ENCODE peak calls at places on chromosomes 13 and 19, in four cellular contexts. G, S, R and M are unnamed samples.

GRCh38 chr19:5949792-5950305 is 28.1 kb downstream of the RANBP3 start:
- DNase-seq in G (no peak), S (no peak), R (no peak), M (no peak)

GRCh38 chr13:30151398-30151797 is 156.0 kb downstream of the KATNAL1 start:
- DNase-seq in G (no peak), S (no peak), R (no peak), M (no peak)

GRCh38 chr19:18122860-18123795 is 25.6 kb downstream of the MAST3 start:
- DNase-seq in G (no peak), S (no peak), R (no peak), M (no peak)

GRCh38 chr19:46903458-46903857 is 42.7 kb downstream of the ARHGAP35 start:
- DNase-seq in G (no peak), S (no peak), R (no peak), M (no peak)

GRCh38 chr19:43651758-43652545 is 12.3 kb upstream of the CADM4 start:
- DNase-seq in G (peak), S (peak), R (peak), M (no peak)

GRCh38 chr13:76516013-76516412 is 370.2 kb downstream of the KCTD12 start:
- DNase-seq in G (no peak), S (no peak), R (no peak), M (no peak)

GRCh38 chr19:13160557-13160956 is 10.3 kb downstream of the IER2 start:
- DNase-seq in G (no peak), S (no peak), R (no peak), M (no peak)

GRCh38 chr13:73065665-73066350 is 7.0 kb downstream of the KLF5 start:
- DNase-seq in G (no peak), S (no peak), R (no peak), M (no peak)

GRCh38 chr19:43699506-43700367 is 16.1 kb upstream of the IRGC start:
- DNase-seq in G (no peak), S (no peak), R (no peak), M (no peak)

GRCh38 chr19:44662686-44663085 is 8.6 kb upstream of the CEACAM19 start:
- DNase-seq in G (no peak), S (no peak), R (no peak), M (no peak)

GRCh38 chr19:42411581-42412178 is 15.5 kb downstream of the LIPE start:
- DNase-seq in G (no peak), S (no peak), R (no peak), M (no peak)

GRCh38 chr19:1240925-1241324 is 626 bp upstream of the ATP5F1D start:
- DNase-seq in G (no peak), S (no peak), R (no peak), M (no peak)

GRCh38 chr19:6464070-6464873 is at the start of gene CRB3:
- DNase-seq in G (no peak), S (peak), R (no peak), M (no peak)

GRCh38 chr13:109784590-109785140 is 1.7 kb downstream of the IRS2 start:
- DNase-seq in G (no peak), S (no peak), R (no peak), M (no peak)

GRCh38 chr13:33671560-33671959 is 146.4 kb upstream of the RFC3 start:
- DNase-seq in G (no peak), S (no peak), R (no peak), M (no peak)

GRCh38 chr13:75319244-75319643 is 162.7 kb downstream of the TBC1D4 start:
- DNase-seq in G (no peak), S (no peak), R (no peak), M (no peak)

GRCh38 chr19:49889687-49890348 is 6.9 kb downstream of the IL4I1 start:
- DNase-seq in G (peak), S (peak), R (no peak), M (no peak)

GRCh38 chr19:46731007-46731501 is 14.1 kb upstream of the PRKD2 start:
- DNase-seq in G (peak), S (peak), R (no peak), M (no peak)

GRCh38 chr13:73325351-73326214 is 266.8 kb downstream of the KLF5 start:
- DNase-seq in G (no peak), S (no peak), R (no peak), M (no peak)

GRCh38 chr19:45746866-45747265 is 13.6 kb downstream of the MEIOSIN start:
- DNase-seq in G (no peak), S (no peak), R (no peak), M (no peak)

GRCh38 chr19:33797821-33798633 is 1.4 kb downstream of the KCTD15 start:
- DNase-seq in G (no peak), S (peak), R (no peak), M (no peak)

GRCh38 chr13:27264181-27264580 is 6.4 kb upstream of the RASL11A start:
- DNase-seq in G (no peak), S (no peak), R (no peak), M (no peak)

GRCh38 chr13:67299072-67299635 is 69.0 kb upstream of the PCDH9 start:
- DNase-seq in G (no peak), S (no peak), R (no peak), M (no peak)

GRCh38 chr13:20711301-20712044 is 8.0 kb downstream of the IL17D start:
- DNase-seq in G (peak), S (peak), R (no peak), M (no peak)

GRCh38 chr13:103067751-103068563 is 1.7 kb upstream of the SLC10A2 start:
- DNase-seq in G (peak), S (no peak), R (no peak), M (peak)

DNA sequence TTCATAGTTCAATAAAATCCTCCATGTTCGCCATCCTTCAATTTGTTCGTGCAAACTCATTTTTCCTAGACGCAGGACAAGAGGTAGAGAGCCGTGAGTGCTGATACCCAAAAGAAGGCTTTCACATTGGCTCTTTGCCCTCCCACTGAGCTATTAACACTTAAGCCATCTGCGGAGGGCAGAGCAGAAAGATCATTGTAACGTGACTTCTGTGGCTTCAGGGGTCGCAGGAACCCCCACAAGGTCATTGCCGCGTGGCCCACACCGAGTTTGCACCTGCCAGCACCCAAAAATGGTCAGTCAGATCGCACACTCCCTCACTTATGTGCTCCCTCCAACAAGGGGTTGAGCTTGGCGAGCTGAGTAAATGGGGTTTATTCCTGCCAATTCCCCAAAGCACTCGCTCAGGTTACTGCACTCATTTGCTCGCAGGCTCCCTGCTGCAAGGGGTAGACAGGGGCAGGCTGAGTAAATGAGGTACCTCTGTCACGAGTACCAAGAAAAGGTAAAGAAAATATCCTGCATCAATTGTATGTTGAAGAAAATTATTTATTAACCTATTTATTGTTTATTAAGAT is 144.1 kb downstream of the PRR20E start:
- DNase-seq in G (no peak), S (no peak), R (no peak), M (no peak)
- H3K4me3 ChIP-seq in G (no peak), S (no peak), R (no peak), M (no peak)

DNA sequence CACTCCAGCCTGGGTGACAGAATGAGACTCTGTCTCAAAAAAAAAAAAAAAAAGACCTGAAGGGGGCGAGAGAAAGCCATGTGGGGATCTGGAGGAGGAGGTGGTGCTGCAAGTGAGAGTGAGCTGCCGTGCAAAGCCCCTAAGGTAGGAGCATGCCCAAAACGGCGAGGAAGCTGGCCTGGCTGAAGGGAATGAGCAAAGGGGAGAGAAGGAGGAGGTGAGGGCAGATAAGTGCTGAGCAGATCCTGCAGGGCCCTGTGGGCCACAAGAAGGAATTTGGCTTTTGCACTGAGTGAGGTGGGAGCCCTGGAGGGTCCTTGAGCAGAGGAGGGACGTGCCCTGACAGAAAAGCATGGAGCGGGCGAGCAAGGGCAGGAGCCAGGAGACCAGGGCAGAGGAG is 19.4 kb upstream of the ADGRE5 start:
- DNase-seq in G (peak), S (no peak), R (no peak), M (no peak)
- TF ChIP-seq CTCF in G (peak), S (peak), R (peak), M (peak)

DNA sequence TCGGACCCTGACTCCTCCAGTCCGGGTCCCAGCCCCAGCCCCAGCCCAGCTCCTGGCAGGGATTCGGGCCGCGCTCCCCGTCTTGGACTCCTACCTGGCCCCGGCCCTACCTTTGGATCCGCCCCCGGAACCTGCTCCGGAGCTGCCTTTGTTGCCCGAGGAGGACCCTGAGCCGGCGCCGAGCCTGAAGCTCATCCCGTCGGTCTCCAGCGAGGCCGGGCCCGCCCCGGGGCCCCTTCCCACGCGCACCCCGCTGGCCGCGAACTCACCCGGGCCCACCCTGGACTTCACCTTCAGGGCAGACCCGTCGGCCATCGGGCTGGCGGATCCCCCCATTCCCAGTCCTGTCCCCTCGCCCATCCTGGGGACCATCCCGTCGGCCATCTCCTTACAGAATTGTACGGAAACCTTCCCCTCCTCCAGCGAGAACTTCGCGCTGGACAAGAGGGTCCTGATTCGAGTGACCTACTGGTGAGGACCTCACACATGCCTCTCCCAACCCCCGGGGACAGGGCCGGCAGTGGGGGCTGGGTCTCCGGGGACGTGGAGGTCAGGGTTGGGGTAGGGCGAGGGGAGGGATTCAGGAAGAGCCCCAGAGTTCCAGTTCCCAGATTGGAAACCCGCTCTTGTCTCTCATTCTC is 732 bp downstream of the SELENOV start:
- DNase-seq in G (no peak), S (no peak), R (no peak), M (no peak)
- H3K4me3 ChIP-seq in G (no peak), S (peak), R (no peak), M (no peak)

GRCh38 chr19:19386373-19386869 is 19.1 kb upstream of the GATAD2A start:
- DNase-seq in G (no peak), S (no peak), R (no peak), M (no peak)
- TF ChIP-seq CTCF in G (peak), S (no peak), R (peak), M (peak)

GRCh38 chr13:95568131-95568530 is 15.6 kb downstream of the CLDN10 start:
- DNase-seq in G (no peak), S (no peak), R (no peak), M (no peak)
- H3K4me3 ChIP-seq in G (no peak), S (no peak), R (no peak), M (no peak)